ENCODE peak calls at places on chromosomes 11 and 22, in nine cellular contexts. M is sigmoid colon; J is transverse colon; V is brain microvascular endothelial cell; R is hepatocyte; H is tibial artery; W is breast epithelium; Y is mesenchymal stem cell; A is CD8-positive, alpha-beta memory T cell. K is an unnamed sample. For H3K36me3, the result is how much of the 10 kb centered on the place peaks cover.

GRCh38 chr11:130448416-130449068 is at the start of gene ADAMTS15:
- DNase-seq in M (peak), J (peak), V (peak), R (peak), H (peak), W (peak), Y (peak), A (no peak), K (peak)

GRCh38 chr11:61962213-61963015 is 5.0 kb downstream of the FTH1 start:
- DNase-seq in M (no peak), J (no peak), V (peak), R (no peak), H (peak), W (no peak), Y (peak), A (peak), K (no peak)

GRCh38 chr11:65575568-65576231 is at the start of gene EHBP1L1:
- DNase-seq in M (peak), J (peak), V (no peak), R (peak), H (peak), W (no peak), Y (peak), A (peak), K (no peak)

GRCh38 chr22:38262051-38262795 is 10.6 kb downstream of the TMEM184B start:
- DNase-seq in M (peak), J (peak), V (no peak), R (no peak), H (peak), W (peak), Y (no peak), A (peak), K (no peak)

GRCh38 chr11:76424891-76425290 is 19.9 kb upstream of the EMSY start:
- DNase-seq in M (no peak), J (no peak), V (no peak), R (no peak), H (no peak), W (no peak), Y (no peak), A (no peak), K (no peak)

GRCh38 chr11:63944987-63945386 is 6.2 kb downstream of the NAA40 start:
- DNase-seq in M (peak), J (peak), V (no peak), R (peak), H (peak), W (no peak), Y (peak), A (no peak), K (no peak)

GRCh38 chr22:35150163-35151107 is 84.5 kb downstream of the ISX start:
- DNase-seq in M (peak), J (peak), V (peak), R (peak), H (no peak), W (peak), Y (peak), A (no peak), K (no peak)

GRCh38 chr22:20509344-20510047 is 2.1 kb downstream of the MED15 start:
- DNase-seq in M (peak), J (peak), V (peak), R (peak), H (peak), W (peak), Y (peak), A (peak), K (no peak)

GRCh38 chr11:64716471-64717267 is 6.3 kb downstream of the NRXN2 start:
- DNase-seq in M (peak), J (no peak), V (no peak), R (no peak), H (no peak), W (no peak), Y (no peak), A (no peak), K (no peak)

GRCh38 chr11:12769834-12770345 is 95.7 kb downstream of the TEAD1 start:
- DNase-seq in M (no peak), J (no peak), V (peak), R (no peak), H (no peak), W (no peak), Y (peak), A (no peak), K (no peak)

GRCh38 chr11:44301856-44302231 is 8.1 kb downstream of the ALX4 start:
- DNase-seq in M (peak), J (no peak), V (peak), R (no peak), H (no peak), W (no peak), Y (peak), A (no peak), K (no peak)

GRCh38 chr11:67468056-67468455 is 995 bp downstream of the TMEM134 start:
- DNase-seq in M (no peak), J (peak), V (no peak), R (peak), H (peak), W (peak), Y (no peak), A (no peak), K (no peak)

GRCh38 chr11:106449756-106450155 is 372.3 kb downstream of the AASDHPPT start:
- DNase-seq in M (no peak), J (no peak), V (no peak), R (no peak), H (no peak), W (no peak), Y (no peak), A (no peak), K (no peak)

GRCh38 chr11:119970566-119970965 is 167.3 kb downstream of the TRIM29 start:
- DNase-seq in M (no peak), J (no peak), V (no peak), R (no peak), H (no peak), W (no peak), Y (no peak), A (no peak), K (no peak)

GRCh38 chr11:86629070-86629706 is 43.2 kb downstream of the ME3 start:
- DNase-seq in M (no peak), J (no peak), V (peak), R (no peak), H (no peak), W (no peak), Y (peak), A (no peak), K (no peak)

GRCh38 chr22:41217553-41218157 is 12.5 kb downstream of the L3MBTL2 start:
- DNase-seq in M (peak), J (peak), V (peak), R (peak), H (no peak), W (peak), Y (peak), A (no peak), K (no peak)

GRCh38 chr11:90465553-90465952 is 242.7 kb upstream of the CHORDC1 start:
- DNase-seq in M (no peak), J (no peak), V (no peak), R (no peak), H (no peak), W (no peak), Y (no peak), A (no peak), K (no peak)

GRCh38 chr11:43238341-43238740 is 73.5 kb upstream of the API5 start:
- DNase-seq in M (no peak), J (no peak), V (no peak), R (no peak), H (no peak), W (no peak), Y (no peak), A (no peak), K (no peak)

GRCh38 chr11:69377953-69378302 is 84.0 kb downstream of the MYEOV start:
- DNase-seq in M (peak), J (no peak), V (no peak), R (no peak), H (peak), W (no peak), Y (no peak), A (no peak), K (no peak)

GRCh38 chr11:107770546-107770945 is 58.7 kb upstream of the SLN start:
- DNase-seq in M (no peak), J (no peak), V (peak), R (peak), H (no peak), W (no peak), Y (peak), A (no peak), K (no peak)

GRCh38 chr11:122656073-122656630 is 630 bp downstream of the UBASH3B start:
- DNase-seq in M (peak), J (peak), V (no peak), R (peak), H (peak), W (peak), Y (peak), A (peak), K (no peak)

GRCh38 chr11:33543823-33544222 is 156.8 kb downstream of the C11orf91 start:
- DNase-seq in M (no peak), J (no peak), V (no peak), R (no peak), H (no peak), W (no peak), Y (no peak), A (no peak), K (no peak)

GRCh38 chr11:93542753-93543246 is 391 bp downstream of the SMCO4 start:
- DNase-seq in M (peak), J (peak), V (no peak), R (no peak), H (peak), W (no peak), Y (no peak), A (no peak), K (no peak)

GRCh38 chr11:123371506-123372297 is 58.4 kb upstream of the GRAMD1B start:
- DNase-seq in M (no peak), J (no peak), V (no peak), R (no peak), H (no peak), W (no peak), Y (no peak), A (no peak), K (no peak)

GRCh38 chr11:18011633-18012313 is 1.1 kb downstream of the SERGEF start:
- DNase-seq in M (no peak), J (no peak), V (no peak), R (no peak), H (no peak), W (no peak), Y (no peak), A (peak), K (no peak)

GRCh38 chr11:94788396-94788795 is 20.2 kb downstream of the AMOTL1 start:
- DNase-seq in M (no peak), J (no peak), V (no peak), R (peak), H (no peak), W (no peak), Y (peak), A (no peak), K (no peak)

GRCh38 chr11:115920087-115920461 is 415.9 kb upstream of the CADM1 start:
- DNase-seq in M (no peak), J (no peak), V (no peak), R (no peak), H (no peak), W (no peak), Y (no peak), A (no peak), K (no peak)

GRCh38 chr22:41919357-41920224 is 4.7 kb upstream of the SHISA8 start:
- DNase-seq in M (no peak), J (peak), V (peak), R (peak), H (no peak), W (peak), Y (peak), A (no peak), K (peak)

GRCh38 chr11:56027354-56027753 is at the start of gene OR5AS1:
- DNase-seq in M (no peak), J (no peak), V (no peak), R (no peak), H (no peak), W (no peak), Y (no peak), A (no peak), K (no peak)

GRCh38 chr22:33163815-33164214 is 105.6 kb upstream of the SYN3 start:
- DNase-seq in M (no peak), J (no peak), V (no peak), R (no peak), H (no peak), W (no peak), Y (no peak), A (no peak), K (no peak)

GRCh38 chr22:27133951-27134664 is 476.7 kb downstream of the MIAT start:
- DNase-seq in M (peak), J (peak), V (peak), R (peak), H (peak), W (no peak), Y (peak), A (no peak), K (no peak)

GRCh38 chr11:64848214-64848778 is 3.8 kb upstream of the CDC42BPG start:
- DNase-seq in M (no peak), J (no peak), V (no peak), R (no peak), H (no peak), W (no peak), Y (no peak), A (no peak), K (no peak)

GRCh38 chr11:6371825-6372224 is 18.4 kb upstream of the SMPD1 start:
- DNase-seq in M (no peak), J (no peak), V (no peak), R (no peak), H (peak), W (no peak), Y (no peak), A (no peak), K (no peak)

GRCh38 chr11:15159085-15159484 is 44.4 kb downstream of the INSC start:
- DNase-seq in M (no peak), J (no peak), V (peak), R (peak), H (no peak), W (no peak), Y (peak), A (no peak), K (peak)

GRCh38 chr11:134488512-134488911 is 76.5 kb upstream of the B3GAT1 start:
- DNase-seq in M (no peak), J (no peak), V (no peak), R (no peak), H (no peak), W (no peak), Y (no peak), A (no peak), K (no peak)

GRCh38 chr11:942853-943252 is 17.2 kb downstream of the AP2A2 start:
- DNase-seq in M (no peak), J (no peak), V (peak), R (no peak), H (no peak), W (no peak), Y (peak), A (no peak), K (no peak)
- H3K4me3 ChIP-seq in M (no peak), J (no peak), V (no peak), R (no peak), H (no peak), W (no peak), Y (no peak), A (no peak), K (no peak)

GRCh38 chr22:30235687-30236170 is 10.8 kb downstream of the LIF start:
- DNase-seq in M (no peak), J (no peak), V (peak), R (peak), H (no peak), W (peak), Y (peak), A (no peak), K (no peak)
- H3K27ac ChIP-seq in M (no peak), J (no peak), V (peak), R (peak), H (no peak), W (peak), Y (peak), A (no peak), K (no peak)

GRCh38 chr11:20421902-20422301 is 34.4 kb downstream of the PRMT3 start:
- DNase-seq in M (no peak), J (no peak), V (no peak), R (no peak), H (no peak), W (no peak), Y (no peak), A (no peak), K (no peak)
- H3K36me3 ChIP-seq in M (under half), J (under half), V (under half), R (under half), H (under half), W (under half), Y (under half), A (under half), K (under half)

DNA sequence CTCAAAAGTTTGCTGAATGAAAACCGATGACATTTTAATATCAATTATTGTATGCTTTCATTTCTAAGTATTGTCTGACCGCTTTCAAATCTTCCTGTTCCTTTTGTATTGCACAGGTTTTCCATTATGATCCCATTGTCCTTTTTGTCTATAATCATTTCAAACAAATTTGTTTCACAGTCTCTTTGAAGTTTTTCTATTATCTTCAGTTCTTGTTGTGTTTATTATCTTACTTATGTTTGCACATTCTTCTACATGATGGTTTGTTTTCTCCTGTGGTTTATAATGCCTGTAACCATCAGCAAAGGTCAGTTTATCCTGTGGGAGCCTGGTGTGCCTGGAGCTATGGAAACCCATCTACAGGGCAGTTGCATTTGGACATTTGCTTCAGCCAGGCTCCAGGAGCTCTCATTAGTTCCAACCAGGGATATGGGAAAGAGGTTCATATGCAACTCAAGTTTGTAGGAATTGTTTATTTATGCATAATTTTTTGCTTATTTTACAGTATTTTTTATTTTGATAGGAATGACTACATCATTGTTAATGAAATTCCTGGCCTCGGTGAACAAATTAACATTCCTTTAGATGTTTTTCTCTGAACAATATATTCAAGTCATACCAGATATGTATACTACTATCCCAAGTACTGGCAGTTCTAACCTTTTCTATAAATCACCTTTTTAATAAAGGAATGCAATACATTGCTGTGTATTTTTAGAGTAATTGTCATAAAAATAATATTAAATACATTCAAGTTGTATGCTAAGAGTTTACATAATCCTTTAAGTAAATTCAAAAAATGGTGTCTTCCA is 179.2 kb downstream of the SBF2 start:
- DNase-seq in M (no peak), J (no peak), V (no peak), R (no peak), H (no peak), W (no peak), Y (peak), A (no peak), K (no peak)
- H3K4me3 ChIP-seq in M (no peak), J (no peak), V (no peak), R (no peak), H (no peak), W (no peak), Y (no peak), A (no peak), K (no peak)

GRCh38 chr11:19819148-19819547 is 106.5 kb downstream of the NAV2 start:
- DNase-seq in M (no peak), J (no peak), V (no peak), R (no peak), H (no peak), W (no peak), Y (no peak), A (no peak), K (no peak)
- H3K27ac ChIP-seq in M (no peak), J (no peak), V (no peak), R (no peak), H (no peak), W (no peak), Y (no peak), A (no peak), K (peak)

GRCh38 chr11:47306484-47306844 is 36.5 kb downstream of the MADD start:
- DNase-seq in M (no peak), J (no peak), V (no peak), R (no peak), H (no peak), W (no peak), Y (no peak), A (no peak), K (no peak)
- H3K36me3 ChIP-seq in M (under half), J (half or more), V (under half), R (under half), H (half or more), W (under half), Y (under half), A (under half), K (under half)

DNA sequence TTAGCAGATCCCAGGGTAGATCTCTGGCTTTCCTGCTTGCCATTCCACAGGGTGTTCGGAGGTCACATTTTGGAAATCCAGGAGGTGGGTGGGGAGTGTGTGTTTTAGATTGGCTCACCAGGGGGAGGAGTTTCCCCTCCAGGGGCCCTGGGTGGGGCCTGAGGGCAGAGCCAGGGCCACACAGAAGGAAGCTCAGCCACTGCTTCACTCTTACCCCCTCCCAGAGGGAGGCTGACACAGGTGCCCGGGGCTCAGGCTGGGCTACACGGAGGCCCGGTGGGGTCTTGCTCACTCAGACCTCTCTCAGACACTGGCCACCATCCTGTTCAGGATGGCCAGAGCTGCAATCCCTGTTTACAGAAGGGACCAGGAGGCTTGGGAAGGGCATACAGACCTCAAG is 2.5 kb downstream of the WNT7B start:
- DNase-seq in M (no peak), J (no peak), V (no peak), R (no peak), H (no peak), W (no peak), Y (no peak), A (no peak), K (no peak)
- H3K4me3 ChIP-seq in M (no peak), J (no peak), V (no peak), R (no peak), H (no peak), W (no peak), Y (no peak), A (no peak), K (no peak)